ENCODE peak calls at places on chromosomes 3 and 15, in five cellular contexts. One of them, this sample, is unnamed.

GRCh38 chr3:149120051-149120972 is 9.1 kb upstream of the HPS3 start:
- DNase-seq in A549: peak
- DNase-seq in GM12878: peak
- DNase-seq in HepG2: peak
- DNase-seq in K562: peak
- DNase-seq in this sample: peak

GRCh38 chr3:195566797-195567196 is 16.9 kb downstream of the APOD start:
- DNase-seq in A549: no peak
- DNase-seq in GM12878: no peak
- DNase-seq in HepG2: no peak
- DNase-seq in K562: peak
- DNase-seq in this sample: peak

GRCh38 chr3:169449012-169449411 is 214.5 kb downstream of the MECOM start:
- DNase-seq in A549: no peak
- DNase-seq in GM12878: no peak
- DNase-seq in HepG2: no peak
- DNase-seq in K562: no peak
- DNase-seq in this sample: no peak

GRCh38 chr15:39454189-39454986 is 126.5 kb upstream of the THBS1 start:
- DNase-seq in A549: no peak
- DNase-seq in GM12878: no peak
- DNase-seq in HepG2: peak
- DNase-seq in K562: no peak
- DNase-seq in this sample: peak

GRCh38 chr3:52406791-52407510 is 38.0 kb downstream of the SEMA3G start:
- DNase-seq in A549: no peak
- DNase-seq in GM12878: no peak
- DNase-seq in HepG2: no peak
- DNase-seq in K562: no peak
- DNase-seq in this sample: no peak

GRCh38 chr3:113743006-113743639 is 2.9 kb downstream of the NAA50 start:
- DNase-seq in A549: no peak
- DNase-seq in GM12878: no peak
- DNase-seq in HepG2: no peak
- DNase-seq in K562: no peak
- DNase-seq in this sample: no peak

GRCh38 chr15:64029111-64029510 is 17.2 kb downstream of the DAPK2 start:
- DNase-seq in A549: no peak
- DNase-seq in GM12878: no peak
- DNase-seq in HepG2: no peak
- DNase-seq in K562: no peak
- DNase-seq in this sample: no peak

GRCh38 chr3:50494136-50494535 is 9.3 kb downstream of the CACNA2D2 start:
- DNase-seq in A549: no peak
- DNase-seq in GM12878: no peak
- DNase-seq in HepG2: no peak
- DNase-seq in K562: no peak
- DNase-seq in this sample: no peak

GRCh38 chr3:144590854-144591253 is 619.2 kb downstream of the DIPK2A start:
- DNase-seq in A549: peak
- DNase-seq in GM12878: no peak
- DNase-seq in HepG2: no peak
- DNase-seq in K562: no peak
- DNase-seq in this sample: no peak

GRCh38 chr3:9036327-9037112 is 73.2 kb upstream of the RAD18 start:
- DNase-seq in A549: no peak
- DNase-seq in GM12878: no peak
- DNase-seq in HepG2: no peak
- DNase-seq in K562: no peak
- DNase-seq in this sample: peak

GRCh38 chr3:52682016-52682415 is 3.7 kb downstream of the PBRM1 start:
- DNase-seq in A549: no peak
- DNase-seq in GM12878: no peak
- DNase-seq in HepG2: peak
- DNase-seq in K562: peak
- DNase-seq in this sample: peak

GRCh38 chr15:74531144-74531811 is 9.7 kb upstream of the ARID3B start:
- DNase-seq in A549: no peak
- DNase-seq in GM12878: no peak
- DNase-seq in HepG2: peak
- DNase-seq in K562: peak
- DNase-seq in this sample: no peak

GRCh38 chr15:59170295-59170881 is 36.3 kb upstream of the LDHAL6B start:
- DNase-seq in A549: no peak
- DNase-seq in GM12878: no peak
- DNase-seq in HepG2: peak
- DNase-seq in K562: no peak
- DNase-seq in this sample: peak

GRCh38 chr3:45664558-45664957 is 24.6 kb upstream of the SACM1L start:
- DNase-seq in A549: no peak
- DNase-seq in GM12878: peak
- DNase-seq in HepG2: peak
- DNase-seq in K562: no peak
- DNase-seq in this sample: no peak

GRCh38 chr15:62063851-62064635 is 2.7 kb upstream of the C2CD4A start:
- DNase-seq in A549: no peak
- DNase-seq in GM12878: no peak
- DNase-seq in HepG2: no peak
- DNase-seq in K562: no peak
- DNase-seq in this sample: no peak

GRCh38 chr3:45462522-45463262 is 74.3 kb downstream of the LARS2 start:
- DNase-seq in A549: no peak
- DNase-seq in GM12878: no peak
- DNase-seq in HepG2: no peak
- DNase-seq in K562: no peak
- DNase-seq in this sample: no peak

GRCh38 chr15:52486003-52486996 is 42.4 kb downstream of the MYO5A start:
- DNase-seq in A549: no peak
- DNase-seq in GM12878: no peak
- DNase-seq in HepG2: no peak
- DNase-seq in K562: no peak
- DNase-seq in this sample: no peak

GRCh38 chr3:129624347-129625070 is 18.0 kb upstream of the PLXND1 start:
- DNase-seq in A549: no peak
- DNase-seq in GM12878: no peak
- DNase-seq in HepG2: no peak
- DNase-seq in K562: no peak
- DNase-seq in this sample: no peak

GRCh38 chr15:51830279-51830806 is 890 bp downstream of the TMOD3 start:
- DNase-seq in A549: no peak
- DNase-seq in GM12878: no peak
- DNase-seq in HepG2: no peak
- DNase-seq in K562: no peak
- DNase-seq in this sample: no peak

GRCh38 chr3:46228259-46229222 is 13.7 kb upstream of the CCR3 start:
- DNase-seq in A549: no peak
- DNase-seq in GM12878: no peak
- DNase-seq in HepG2: no peak
- DNase-seq in K562: no peak
- DNase-seq in this sample: no peak

GRCh38 chr3:21750831-21751391 is at the start of gene ZNF385D:
- DNase-seq in A549: no peak
- DNase-seq in GM12878: no peak
- DNase-seq in HepG2: no peak
- DNase-seq in K562: no peak
- DNase-seq in this sample: peak

GRCh38 chr3:191296041-191296541 is 33.1 kb upstream of the CCDC50 start:
- DNase-seq in A549: no peak
- DNase-seq in GM12878: peak
- DNase-seq in HepG2: no peak
- DNase-seq in K562: no peak
- DNase-seq in this sample: no peak

GRCh38 chr15:68812596-68813548 is 7.8 kb downstream of the ANP32A start:
- DNase-seq in A549: no peak
- DNase-seq in GM12878: no peak
- DNase-seq in HepG2: no peak
- DNase-seq in K562: no peak
- DNase-seq in this sample: no peak

GRCh38 chr15:94002026-94002425 is 229.3 kb upstream of the MCTP2 start:
- DNase-seq in A549: no peak
- DNase-seq in GM12878: no peak
- DNase-seq in HepG2: no peak
- DNase-seq in K562: no peak
- DNase-seq in this sample: no peak

GRCh38 chr3:127920738-127921137 is 5.7 kb downstream of the KBTBD12 start:
- DNase-seq in A549: no peak
- DNase-seq in GM12878: no peak
- DNase-seq in HepG2: no peak
- DNase-seq in K562: no peak
- DNase-seq in this sample: no peak

GRCh38 chr3:30141178-30141581 is 465.2 kb upstream of the TGFBR2 start:
- DNase-seq in A549: no peak
- DNase-seq in GM12878: no peak
- DNase-seq in HepG2: no peak
- DNase-seq in K562: no peak
- DNase-seq in this sample: peak

GRCh38 chr3:129289201-129289921 is 10.7 kb downstream of the HMCES start:
- DNase-seq in A549: no peak
- DNase-seq in GM12878: no peak
- DNase-seq in HepG2: no peak
- DNase-seq in K562: no peak
- DNase-seq in this sample: no peak

GRCh38 chr3:63762180-63762579 is 56.9 kb upstream of the C3orf49 start:
- DNase-seq in A549: no peak
- DNase-seq in GM12878: no peak
- DNase-seq in HepG2: no peak
- DNase-seq in K562: no peak
- DNase-seq in this sample: no peak

GRCh38 chr3:113148307-113148703 is 63.1 kb upstream of the BOC start:
- DNase-seq in A549: no peak
- DNase-seq in GM12878: no peak
- DNase-seq in HepG2: no peak
- DNase-seq in K562: no peak
- DNase-seq in this sample: peak

GRCh38 chr3:190265795-190266194 is 56.5 kb downstream of the CLDN1 start:
- DNase-seq in A549: no peak
- DNase-seq in GM12878: no peak
- DNase-seq in HepG2: no peak
- DNase-seq in K562: no peak
- DNase-seq in this sample: no peak

GRCh38 chr3:27186013-27186412 is 183.2 kb downstream of the NEK10 start:
- DNase-seq in A549: no peak
- DNase-seq in GM12878: no peak
- DNase-seq in HepG2: no peak
- DNase-seq in K562: no peak
- DNase-seq in this sample: no peak

GRCh38 chr3:135930243-135930642 is 35.3 kb upstream of the PPP2R3A start:
- DNase-seq in A549: no peak
- DNase-seq in GM12878: no peak
- DNase-seq in HepG2: no peak
- DNase-seq in K562: no peak
- DNase-seq in this sample: no peak

GRCh38 chr3:151990696-151991376 is 117.4 kb downstream of the SUCNR1 start:
- DNase-seq in A549: no peak
- DNase-seq in GM12878: no peak
- DNase-seq in HepG2: no peak
- DNase-seq in K562: no peak
- DNase-seq in this sample: no peak

GRCh38 chr15:32774022-32774421 is 56.2 kb downstream of the GREM1 start:
- DNase-seq in A549: peak
- DNase-seq in GM12878: no peak
- DNase-seq in HepG2: peak
- DNase-seq in K562: no peak
- DNase-seq in this sample: no peak

DNA sequence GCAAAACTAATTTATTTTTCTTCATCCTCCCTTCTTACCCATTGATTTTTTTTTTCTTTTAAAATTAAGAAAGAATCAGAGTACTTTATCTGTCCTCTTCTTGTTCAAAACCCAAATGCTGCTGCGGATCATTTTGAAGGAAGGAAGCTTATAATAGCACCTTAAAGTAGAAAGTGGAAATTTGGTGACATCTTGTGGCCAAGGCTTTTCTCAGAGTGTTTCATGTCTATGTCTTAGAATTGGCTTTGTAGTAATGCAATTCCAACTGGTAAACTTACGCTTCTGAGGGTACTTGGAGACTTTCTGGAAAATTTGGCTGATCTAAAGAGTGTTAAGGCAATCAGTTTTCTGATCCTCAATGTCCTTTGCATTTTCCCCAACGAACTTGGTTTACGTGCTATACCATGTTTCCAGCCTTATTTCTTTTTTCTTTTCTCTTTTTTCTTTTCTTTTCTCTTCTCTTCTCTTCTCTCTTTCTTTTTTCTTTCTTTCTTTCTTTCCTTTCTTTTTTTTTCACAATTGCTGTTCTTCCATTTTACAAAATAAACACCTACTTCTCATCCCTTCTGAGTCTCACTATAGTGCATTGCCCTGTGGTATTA is 30.7 kb downstream of the C3orf38 start:
- DNase-seq in A549: peak
- DNase-seq in GM12878: peak
- DNase-seq in HepG2: no peak
- DNase-seq in K562: no peak
- DNase-seq in this sample: peak
- TF ChIP-seq CHD2 in A549: no peak
- TF ChIP-seq CHD2 in GM12878: no peak
- TF ChIP-seq CHD2 in HepG2: no peak
- TF ChIP-seq CHD2 in K562: no peak
- TF ChIP-seq CHD2 in this sample: no peak

GRCh38 chr3:4992118-4992517 is 12.9 kb downstream of the BHLHE40 start:
- DNase-seq in A549: no peak
- DNase-seq in GM12878: no peak
- DNase-seq in HepG2: no peak
- DNase-seq in K562: no peak
- DNase-seq in this sample: no peak

GRCh38 chr3:4989649-4989966 is 10.4 kb downstream of the BHLHE40 start:
- DNase-seq in A549: no peak
- DNase-seq in GM12878: no peak
- DNase-seq in HepG2: no peak
- DNase-seq in K562: no peak
- DNase-seq in this sample: no peak

GRCh38 chr3:4987374-4988296 is 8.4 kb downstream of the BHLHE40 start:
- DNase-seq in A549: no peak
- DNase-seq in GM12878: no peak
- DNase-seq in HepG2: no peak
- DNase-seq in K562: no peak
- DNase-seq in this sample: no peak

GRCh38 chr3:4988815-4989648 is 9.8 kb downstream of the BHLHE40 start:
- DNase-seq in A549: no peak
- DNase-seq in GM12878: no peak
- DNase-seq in HepG2: no peak
- DNase-seq in K562: peak
- DNase-seq in this sample: no peak

GRCh38 chr3:4990061-4990460 is 10.8 kb downstream of the BHLHE40 start:
- DNase-seq in A549: no peak
- DNase-seq in GM12878: no peak
- DNase-seq in HepG2: no peak
- DNase-seq in K562: no peak
- DNase-seq in this sample: no peak
- TF ChIP-seq REST in A549: no peak
- TF ChIP-seq REST in GM12878: no peak
- TF ChIP-seq REST in HepG2: no peak
- TF ChIP-seq REST in K562: no peak
- TF ChIP-seq REST in this sample: no peak

GRCh38 chr3:47612879-47613278 is 34.2 kb upstream of the CSPG5 start:
- DNase-seq in A549: no peak
- DNase-seq in GM12878: no peak
- DNase-seq in HepG2: no peak
- DNase-seq in K562: no peak
- DNase-seq in this sample: no peak
- TF ChIP-seq CHD2 in A549: no peak
- TF ChIP-seq CHD2 in GM12878: no peak
- TF ChIP-seq CHD2 in HepG2: no peak
- TF ChIP-seq CHD2 in K562: no peak
- TF ChIP-seq CHD2 in this sample: no peak

GRCh38 chr3:188656196-188656982 is 502.4 kb downstream of the LPP start:
- DNase-seq in A549: no peak
- DNase-seq in GM12878: no peak
- DNase-seq in HepG2: no peak
- DNase-seq in K562: no peak
- DNase-seq in this sample: no peak
- TF ChIP-seq REST in A549: no peak
- TF ChIP-seq REST in GM12878: no peak
- TF ChIP-seq REST in HepG2: no peak
- TF ChIP-seq REST in K562: no peak
- TF ChIP-seq REST in this sample: no peak

This sample was measured in SK-N-SH.